ENCODE peak calls at places on chromosomes 16 and 17, in eight cellular contexts. One of them, this sample, is unnamed.
A peak's percentile ranks its signal among the peaks of the same experiment; 100 is the strongest.

GRCh38 chr17:51000835-51001638 is 119.6 kb downstream of the SPAG9 start:
- DNase-seq in HFFc6: peak; percentile 75
- DNase-seq in T-helper 2 cell: peak; percentile 39
- DNase-seq in stimulated activated CD4-positive, alpha-beta T cell treated with anti-CD3 and anti-CD28 coated beads, Interleukin-4, amount 100 ng/mL, for 1 hour: no peak
- DNase-seq in GM06990: peak; percentile 26
- DNase-seq in OCI-LY7: peak; percentile 80
- DNase-seq in DMS 273 treated with DMSO at 0.1 percent for 48 hours: peak; percentile 17
- DNase-seq in fibroblast of mammary gland: peak; percentile 78
- DNase-seq in this sample: peak; percentile 85

GRCh38 chr16:28326881-28327610 is 34.7 kb downstream of the SBK1 start:
- DNase-seq in fibroblast of mammary gland: peak; percentile 34
- DNase-seq in DMS 273 treated with DMSO at 0.1 percent for 48 hours: peak; percentile 14
- DNase-seq in OCI-LY7: peak; percentile 82
- DNase-seq in T-helper 2 cell: peak; percentile 24
- DNase-seq in stimulated activated CD4-positive, alpha-beta T cell treated with anti-CD3 and anti-CD28 coated beads, Interleukin-4, amount 100 ng/mL, for 1 hour: peak; percentile 72
- DNase-seq in HFFc6: peak; percentile 34
- DNase-seq in GM06990: no peak
- DNase-seq in this sample: peak; percentile 74

GRCh38 chr16:5442986-5443385 is 345.4 kb upstream of the EEF2KMT start:
- DNase-seq in OCI-LY7: no peak
- DNase-seq in GM06990: no peak
- DNase-seq in DMS 273 treated with DMSO at 0.1 percent for 48 hours: no peak
- DNase-seq in HFFc6: no peak
- DNase-seq in stimulated activated CD4-positive, alpha-beta T cell treated with anti-CD3 and anti-CD28 coated beads, Interleukin-4, amount 100 ng/mL, for 1 hour: no peak
- DNase-seq in T-helper 2 cell: no peak
- DNase-seq in fibroblast of mammary gland: no peak
- DNase-seq in this sample: no peak

GRCh38 chr17:3040882-3041281 is 22.5 kb downstream of the OR1D5 start:
- DNase-seq in T-helper 2 cell: no peak
- DNase-seq in GM06990: no peak
- DNase-seq in fibroblast of mammary gland: no peak
- DNase-seq in HFFc6: no peak
- DNase-seq in DMS 273 treated with DMSO at 0.1 percent for 48 hours: no peak
- DNase-seq in stimulated activated CD4-positive, alpha-beta T cell treated with anti-CD3 and anti-CD28 coated beads, Interleukin-4, amount 100 ng/mL, for 1 hour: no peak
- DNase-seq in OCI-LY7: no peak
- DNase-seq in this sample: no peak

GRCh38 chr16:72198641-72199250 is 26.8 kb upstream of the PMFBP1 start:
- DNase-seq in T-helper 2 cell: no peak
- DNase-seq in DMS 273 treated with DMSO at 0.1 percent for 48 hours: no peak
- DNase-seq in HFFc6: no peak
- DNase-seq in stimulated activated CD4-positive, alpha-beta T cell treated with anti-CD3 and anti-CD28 coated beads, Interleukin-4, amount 100 ng/mL, for 1 hour: no peak
- DNase-seq in fibroblast of mammary gland: no peak
- DNase-seq in OCI-LY7: no peak
- DNase-seq in GM06990: no peak
- DNase-seq in this sample: peak; percentile 48

GRCh38 chr16:27364493-27365141 is 37.4 kb upstream of the IL21R start:
- DNase-seq in DMS 273 treated with DMSO at 0.1 percent for 48 hours: no peak
- DNase-seq in HFFc6: no peak
- DNase-seq in T-helper 2 cell: no peak
- DNase-seq in fibroblast of mammary gland: no peak
- DNase-seq in stimulated activated CD4-positive, alpha-beta T cell treated with anti-CD3 and anti-CD28 coated beads, Interleukin-4, amount 100 ng/mL, for 1 hour: no peak
- DNase-seq in GM06990: no peak
- DNase-seq in OCI-LY7: no peak
- DNase-seq in this sample: no peak

GRCh38 chr16:7646831-7647230 is 314.2 kb downstream of the RBFOX1 start:
- DNase-seq in HFFc6: no peak
- DNase-seq in T-helper 2 cell: no peak
- DNase-seq in GM06990: no peak
- DNase-seq in fibroblast of mammary gland: no peak
- DNase-seq in DMS 273 treated with DMSO at 0.1 percent for 48 hours: no peak
- DNase-seq in stimulated activated CD4-positive, alpha-beta T cell treated with anti-CD3 and anti-CD28 coated beads, Interleukin-4, amount 100 ng/mL, for 1 hour: no peak
- DNase-seq in OCI-LY7: no peak
- DNase-seq in this sample: peak; percentile 93

GRCh38 chr17:66920426-66920825 is 44.1 kb upstream of the CACNG4 start:
- DNase-seq in GM06990: no peak
- DNase-seq in DMS 273 treated with DMSO at 0.1 percent for 48 hours: no peak
- DNase-seq in HFFc6: no peak
- DNase-seq in OCI-LY7: no peak
- DNase-seq in T-helper 2 cell: no peak
- DNase-seq in stimulated activated CD4-positive, alpha-beta T cell treated with anti-CD3 and anti-CD28 coated beads, Interleukin-4, amount 100 ng/mL, for 1 hour: no peak
- DNase-seq in fibroblast of mammary gland: no peak
- DNase-seq in this sample: no peak